ENCODE peak calls at places on chromosomes 7 and 10, in five cellular contexts. One of them, this sample, is unnamed.

GRCh38 chr10:78806805-78807221 is 262.0 kb upstream of the ZMIZ1 start:
- DNase-seq in dorsolateral prefrontal cortex: no peak
- DNase-seq in lower lobe of right lung: no peak
- DNase-seq in fibroblast of lung: peak; percentile 39
- DNase-seq in astrocyte of the spinal cord: no peak
- DNase-seq in this sample: no peak

GRCh38 chr7:139852482-139852845 is 23.4 kb downstream of the TBXAS1 start:
- DNase-seq in lower lobe of right lung: no peak
- DNase-seq in dorsolateral prefrontal cortex: no peak
- DNase-seq in astrocyte of the spinal cord: no peak
- DNase-seq in fibroblast of lung: no peak
- DNase-seq in this sample: no peak

GRCh38 chr10:11631890-11632587 is 20.6 kb upstream of the USP6NL start:
- DNase-seq in fibroblast of lung: no peak
- DNase-seq in dorsolateral prefrontal cortex: no peak
- DNase-seq in astrocyte of the spinal cord: no peak
- DNase-seq in lower lobe of right lung: no peak
- DNase-seq in this sample: no peak

GRCh38 chr10:113169853-113170455 is 219.9 kb downstream of the TCF7L2 start:
- DNase-seq in dorsolateral prefrontal cortex: no peak
- DNase-seq in fibroblast of lung: no peak
- DNase-seq in astrocyte of the spinal cord: no peak
- DNase-seq in lower lobe of right lung: no peak
- DNase-seq in this sample: no peak

GRCh38 chr7:42461537-42461936 is 224.5 kb upstream of the GLI3 start:
- DNase-seq in astrocyte of the spinal cord: no peak
- DNase-seq in dorsolateral prefrontal cortex: no peak
- DNase-seq in fibroblast of lung: no peak
- DNase-seq in lower lobe of right lung: no peak
- DNase-seq in this sample: no peak

GRCh38 chr7:158252837-158253669 is 334.6 kb downstream of the PTPRN2 start:
- DNase-seq in fibroblast of lung: no peak
- DNase-seq in lower lobe of right lung: peak; percentile 45
- DNase-seq in dorsolateral prefrontal cortex: no peak
- DNase-seq in astrocyte of the spinal cord: no peak
- DNase-seq in this sample: no peak

GRCh38 chr10:5536486-5536885 is 11.7 kb downstream of the CALML3 start:
- DNase-seq in dorsolateral prefrontal cortex: peak; percentile 14
- DNase-seq in fibroblast of lung: no peak
- DNase-seq in astrocyte of the spinal cord: no peak
- DNase-seq in lower lobe of right lung: no peak
- DNase-seq in this sample: no peak

GRCh38 chr7:22219036-22219435 is 137.9 kb downstream of the RAPGEF5 start:
- DNase-seq in dorsolateral prefrontal cortex: peak; percentile 69
- DNase-seq in astrocyte of the spinal cord: no peak
- DNase-seq in fibroblast of lung: no peak
- DNase-seq in lower lobe of right lung: no peak
- DNase-seq in this sample: no peak

GRCh38 chr10:72764151-72764550 is 72.2 kb downstream of the MCU start:
- DNase-seq in lower lobe of right lung: no peak
- DNase-seq in fibroblast of lung: peak; percentile 97
- DNase-seq in dorsolateral prefrontal cortex: no peak
- DNase-seq in astrocyte of the spinal cord: peak; percentile 87
- DNase-seq in this sample: peak; percentile 52

GRCh38 chr7:33604015-33604414 is 301.3 kb upstream of the BMPER start:
- DNase-seq in fibroblast of lung: no peak
- DNase-seq in astrocyte of the spinal cord: no peak
- DNase-seq in dorsolateral prefrontal cortex: no peak
- DNase-seq in lower lobe of right lung: no peak
- DNase-seq in this sample: no peak

GRCh38 chr7:45001138-45001694 is 1.2 kb downstream of the CCM2 start:
- DNase-seq in dorsolateral prefrontal cortex: no peak
- DNase-seq in astrocyte of the spinal cord: no peak
- DNase-seq in lower lobe of right lung: no peak
- DNase-seq in fibroblast of lung: peak; percentile 54
- DNase-seq in this sample: no peak

GRCh38 chr10:45438457-45439090 is 64.6 kb downstream of the ALOX5 start:
- DNase-seq in dorsolateral prefrontal cortex: no peak
- DNase-seq in lower lobe of right lung: no peak
- DNase-seq in fibroblast of lung: no peak
- DNase-seq in astrocyte of the spinal cord: no peak
- DNase-seq in this sample: no peak

GRCh38 chr7:158143196-158144120 is 444.2 kb downstream of the PTPRN2 start:
- DNase-seq in dorsolateral prefrontal cortex: no peak
- DNase-seq in astrocyte of the spinal cord: no peak
- DNase-seq in fibroblast of lung: no peak
- DNase-seq in lower lobe of right lung: no peak
- DNase-seq in this sample: no peak

GRCh38 chr7:158227258-158227657 is 360.4 kb downstream of the PTPRN2 start:
- DNase-seq in fibroblast of lung: no peak
- DNase-seq in lower lobe of right lung: no peak
- DNase-seq in astrocyte of the spinal cord: no peak
- DNase-seq in dorsolateral prefrontal cortex: no peak
- DNase-seq in this sample: no peak

GRCh38 chr7:34158754-34159153 is 253.4 kb downstream of the BMPER start:
- DNase-seq in lower lobe of right lung: no peak
- DNase-seq in fibroblast of lung: no peak
- DNase-seq in dorsolateral prefrontal cortex: no peak
- DNase-seq in astrocyte of the spinal cord: no peak
- DNase-seq in this sample: no peak

GRCh38 chr7:108947521-108947920 is 377.8 kb downstream of the DNAJB9 start:
- DNase-seq in dorsolateral prefrontal cortex: no peak
- DNase-seq in lower lobe of right lung: no peak
- DNase-seq in astrocyte of the spinal cord: no peak
- DNase-seq in fibroblast of lung: no peak
- DNase-seq in this sample: no peak

GRCh38 chr7:44678096-44678467 is 70.6 kb upstream of the ZMIZ2 start:
- DNase-seq in astrocyte of the spinal cord: no peak
- DNase-seq in lower lobe of right lung: no peak
- DNase-seq in dorsolateral prefrontal cortex: no peak
- DNase-seq in fibroblast of lung: peak; percentile 65
- DNase-seq in this sample: no peak

GRCh38 chr7:2024227-2024918 is 208.4 kb downstream of the MAD1L1 start:
- DNase-seq in lower lobe of right lung: peak; percentile 39
- DNase-seq in fibroblast of lung: peak; percentile 29
- DNase-seq in dorsolateral prefrontal cortex: peak; percentile 16
- DNase-seq in astrocyte of the spinal cord: no peak
- DNase-seq in this sample: no peak

GRCh38 chr7:131293018-131293417 is 34.7 kb upstream of the MKLN1 start:
- DNase-seq in dorsolateral prefrontal cortex: no peak
- DNase-seq in fibroblast of lung: peak; percentile 73
- DNase-seq in lower lobe of right lung: no peak
- DNase-seq in astrocyte of the spinal cord: peak; percentile 52
- DNase-seq in this sample: no peak

GRCh38 chr10:132577350-132578005 is 39.9 kb downstream of the INPP5A start:
- DNase-seq in lower lobe of right lung: no peak
- DNase-seq in dorsolateral prefrontal cortex: no peak
- DNase-seq in fibroblast of lung: no peak
- DNase-seq in astrocyte of the spinal cord: no peak
- DNase-seq in this sample: no peak

GRCh38 chr10:102633282-102633681 is 11.0 kb upstream of the TRIM8 start:
- DNase-seq in astrocyte of the spinal cord: peak; percentile 49
- DNase-seq in dorsolateral prefrontal cortex: peak; percentile 27
- DNase-seq in lower lobe of right lung: peak; percentile 78
- DNase-seq in fibroblast of lung: peak; percentile 77
- DNase-seq in this sample: no peak

GRCh38 chr7:72785166-72785955 is 42.6 kb downstream of the TYW1B start:
- DNase-seq in astrocyte of the spinal cord: peak; percentile 16
- DNase-seq in lower lobe of right lung: no peak
- DNase-seq in dorsolateral prefrontal cortex: no peak
- DNase-seq in fibroblast of lung: peak; percentile 75
- DNase-seq in this sample: peak; percentile 39

GRCh38 chr7:44764665-44765578 is 16.3 kb downstream of the ZMIZ2 start:
- DNase-seq in astrocyte of the spinal cord: no peak
- DNase-seq in lower lobe of right lung: no peak
- DNase-seq in dorsolateral prefrontal cortex: peak; percentile 49
- DNase-seq in fibroblast of lung: no peak
- DNase-seq in this sample: no peak

GRCh38 chr10:124691448-124692435 is 52.4 kb downstream of the FAM53B start:
- DNase-seq in fibroblast of lung: no peak
- DNase-seq in dorsolateral prefrontal cortex: no peak
- DNase-seq in lower lobe of right lung: no peak
- DNase-seq in astrocyte of the spinal cord: no peak
- DNase-seq in this sample: no peak

GRCh38 chr7:28750981-28751380 is 207.1 kb downstream of the TRIL start:
- DNase-seq in astrocyte of the spinal cord: no peak
- DNase-seq in dorsolateral prefrontal cortex: no peak
- DNase-seq in fibroblast of lung: no peak
- DNase-seq in lower lobe of right lung: no peak
- DNase-seq in this sample: no peak

GRCh38 chr7:70640266-70640833 is 491.6 kb upstream of the GALNT17 start:
- DNase-seq in dorsolateral prefrontal cortex: no peak
- DNase-seq in fibroblast of lung: peak; percentile 82
- DNase-seq in lower lobe of right lung: no peak
- DNase-seq in astrocyte of the spinal cord: peak; percentile 78
- DNase-seq in this sample: no peak

GRCh38 chr10:92110039-92110794 is 180.7 kb downstream of the CPEB3 start:
- DNase-seq in dorsolateral prefrontal cortex: no peak
- DNase-seq in astrocyte of the spinal cord: peak; percentile 45
- DNase-seq in lower lobe of right lung: no peak
- DNase-seq in fibroblast of lung: peak; percentile 80
- DNase-seq in this sample: no peak

GRCh38 chr10:76885815-76886214 is 751.8 kb downstream of the KCNMA1 start:
- DNase-seq in lower lobe of right lung: no peak
- DNase-seq in fibroblast of lung: peak; percentile 14
- DNase-seq in astrocyte of the spinal cord: no peak
- DNase-seq in dorsolateral prefrontal cortex: peak; percentile 47
- DNase-seq in this sample: no peak

GRCh38 chr10:96124230-96125141 is 5.6 kb upstream of the ZNF518A start:
- DNase-seq in astrocyte of the spinal cord: peak; percentile 31
- DNase-seq in dorsolateral prefrontal cortex: no peak
- DNase-seq in lower lobe of right lung: peak; percentile 64
- DNase-seq in fibroblast of lung: peak; percentile 23
- DNase-seq in this sample: no peak

GRCh38 chr7:128673571-128673970 is 1.5 kb downstream of the GARIN1A start:
- DNase-seq in fibroblast of lung: no peak
- DNase-seq in dorsolateral prefrontal cortex: no peak
- DNase-seq in lower lobe of right lung: no peak
- DNase-seq in astrocyte of the spinal cord: no peak
- DNase-seq in this sample: no peak
- TF ChIP-seq CTCF in fibroblast of lung: no peak
- TF ChIP-seq CTCF in dorsolateral prefrontal cortex: no peak
- TF ChIP-seq CTCF in lower lobe of right lung: no peak
- TF ChIP-seq CTCF in astrocyte of the spinal cord: no peak
- TF ChIP-seq CTCF in this sample: no peak

GRCh38 chr10:126581648-126582046 is 88.8 kb downstream of the C10orf90 start:
- DNase-seq in dorsolateral prefrontal cortex: no peak
- DNase-seq in lower lobe of right lung: no peak
- DNase-seq in astrocyte of the spinal cord: no peak
- DNase-seq in fibroblast of lung: no peak
- DNase-seq in this sample: no peak
- H3K4me3 ChIP-seq in dorsolateral prefrontal cortex: no peak overlapping the region
- H3K4me3 ChIP-seq in lower lobe of right lung: no peak overlapping the region
- H3K4me3 ChIP-seq in astrocyte of the spinal cord: no peak overlapping the region
- H3K4me3 ChIP-seq in fibroblast of lung: no peak overlapping the region
- H3K4me3 ChIP-seq in this sample: no peak overlapping the region

DNA sequence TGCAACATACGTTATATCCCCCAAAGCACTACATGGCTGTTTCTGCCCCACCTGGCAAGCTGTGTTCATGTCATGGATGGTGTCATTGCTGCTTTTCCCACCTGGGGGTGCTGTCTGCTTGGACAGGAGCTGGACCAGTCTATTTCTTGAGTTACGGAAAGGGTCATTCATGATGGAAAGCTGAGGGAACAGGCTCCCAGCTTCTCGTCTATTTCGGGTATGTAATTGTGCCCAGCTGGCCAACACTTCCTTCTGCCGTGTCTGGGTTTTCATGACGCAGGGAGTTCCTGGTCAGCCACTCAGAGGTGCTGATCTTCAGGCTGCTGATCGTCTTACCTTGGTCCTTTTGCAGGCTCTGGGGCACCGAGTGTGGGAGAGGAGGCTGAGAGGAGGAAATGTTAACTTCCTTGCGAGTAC is 8.6 kb downstream of the BTBD16 start:
- DNase-seq in astrocyte of the spinal cord: peak; percentile 62
- DNase-seq in lower lobe of right lung: no peak
- DNase-seq in dorsolateral prefrontal cortex: peak; percentile 74
- DNase-seq in fibroblast of lung: peak; percentile 21
- DNase-seq in this sample: no peak
- TF ChIP-seq CTCF in astrocyte of the spinal cord: peak; percentile 86
- TF ChIP-seq CTCF in lower lobe of right lung: peak; percentile 37
- TF ChIP-seq CTCF in dorsolateral prefrontal cortex: peak; percentile 80
- TF ChIP-seq CTCF in fibroblast of lung: peak; percentile 42
- TF ChIP-seq CTCF in this sample: peak; percentile 97

DNA sequence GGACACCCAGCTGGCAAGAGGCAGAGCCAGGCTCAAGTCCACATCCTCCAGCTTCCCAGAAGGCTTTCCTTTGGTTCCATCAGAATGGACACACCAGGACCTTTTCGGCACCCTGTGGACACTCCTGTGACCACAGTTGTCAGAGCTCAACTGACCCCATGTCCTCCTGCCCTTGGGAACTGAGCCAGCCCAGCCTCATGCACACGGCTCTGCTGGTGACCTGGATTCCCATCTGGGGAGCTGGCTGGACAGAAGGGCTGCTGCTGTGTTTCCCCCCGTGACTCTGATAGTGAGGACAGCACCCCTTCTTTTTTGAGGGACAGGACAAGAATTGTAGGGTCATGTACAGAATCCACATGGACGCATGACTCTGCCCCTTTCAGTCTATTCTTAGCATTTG is 289.2 kb downstream of the WDR37 start:
- DNase-seq in lower lobe of right lung: no peak
- DNase-seq in fibroblast of lung: no peak
- DNase-seq in dorsolateral prefrontal cortex: no peak
- DNase-seq in astrocyte of the spinal cord: no peak
- DNase-seq in this sample: no peak
- H3K4me3 ChIP-seq in lower lobe of right lung: no peak overlapping the region
- H3K4me3 ChIP-seq in fibroblast of lung: no peak overlapping the region
- H3K4me3 ChIP-seq in dorsolateral prefrontal cortex: no peak overlapping the region
- H3K4me3 ChIP-seq in astrocyte of the spinal cord: no peak overlapping the region
- H3K4me3 ChIP-seq in this sample: no peak overlapping the region

DNA sequence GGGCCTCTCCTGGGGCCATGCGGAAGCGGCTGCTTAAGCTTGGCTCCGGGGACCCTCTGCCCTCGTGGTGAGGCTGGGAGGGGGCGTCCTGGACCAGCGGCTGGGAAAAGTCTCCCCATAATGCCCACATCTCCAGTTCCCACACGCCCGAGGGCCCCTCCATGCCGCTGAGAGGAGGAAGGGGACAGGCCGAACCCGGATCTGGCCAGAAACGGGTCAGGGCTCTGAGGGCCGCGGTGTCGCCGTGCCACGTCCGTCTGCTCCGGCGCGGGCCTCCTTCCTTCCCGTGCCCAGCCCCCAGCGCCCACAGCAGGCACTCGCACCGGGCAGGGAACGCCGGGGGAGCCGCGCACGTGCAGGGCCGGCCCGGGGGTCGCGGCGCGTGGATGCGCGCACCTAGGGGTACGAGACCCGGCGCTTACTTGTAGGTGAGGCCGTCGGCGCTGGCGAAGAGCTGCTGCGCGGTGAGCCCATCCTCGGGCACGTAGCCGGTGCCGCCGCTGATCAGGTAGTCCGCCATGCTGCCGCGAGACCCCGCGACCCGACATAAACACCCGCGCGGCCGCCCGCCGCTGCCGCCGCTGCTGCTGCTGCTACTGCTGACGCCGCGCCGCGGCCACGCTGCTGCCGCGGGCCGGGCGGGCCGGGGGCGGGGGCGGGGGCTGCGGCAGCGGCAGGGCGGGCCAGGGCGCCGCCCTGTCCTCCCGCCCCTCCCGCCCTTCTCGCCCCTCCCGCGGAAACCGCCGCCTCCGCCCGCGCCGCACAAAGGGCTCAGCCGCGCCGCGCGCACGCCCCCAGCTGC is 4.2 kb downstream of the IMPDH1 start:
- DNase-seq in fibroblast of lung: peak; percentile 45
- DNase-seq in lower lobe of right lung: peak; percentile 70
- DNase-seq in dorsolateral prefrontal cortex: no peak
- DNase-seq in astrocyte of the spinal cord: no peak
- DNase-seq in this sample: no peak
- TF ChIP-seq CTCF in fibroblast of lung: no peak
- TF ChIP-seq CTCF in lower lobe of right lung: no peak
- TF ChIP-seq CTCF in dorsolateral prefrontal cortex: no peak
- TF ChIP-seq CTCF in astrocyte of the spinal cord: no peak
- TF ChIP-seq CTCF in this sample: no peak